ENCODE peak calls at places on chromosomes 13 and 19, in seven cellular contexts. R, U, P, F, K, J and N are unnamed samples.

GRCh38 chr19:518292-519231 is 11.3 kb downstream of the TPGS1 start:
- DNase-seq in U (no peak), J (peak; percentile 46), K (no peak), F (no peak), R (no peak), P (peak; percentile 59), N (peak; percentile 25)

GRCh38 chr13:28719656-28720055 is 886 bp upstream of the SLC46A3 start:
- DNase-seq in F (no peak), R (peak; percentile 77), K (peak; percentile 55), J (no peak), P (no peak), U (no peak), N (no peak)

GRCh38 chr13:110170020-110170790 is 136.8 kb downstream of the COL4A1 start:
- DNase-seq in P (no peak), U (no peak), F (no peak), K (no peak), R (no peak), J (no peak), N (no peak)

GRCh38 chr19:34222386-34222785 is 32.0 kb upstream of the GARRE1 start:
- DNase-seq in F (no peak), K (no peak), R (no peak), J (no peak), P (no peak), U (no peak), N (no peak)

GRCh38 chr19:9939301-9939913 is 3.1 kb upstream of the OLFM2 start:
- DNase-seq in R (no peak), J (no peak), F (no peak), K (no peak), U (no peak), P (peak; percentile 39), N (no peak)

GRCh38 chr19:17794731-17795494 is at the start of gene B3GNT3:
- DNase-seq in P (peak; percentile 20), F (no peak), J (no peak), K (peak; percentile 60), U (peak; percentile 57), R (no peak), N (peak; percentile 76)

GRCh38 chr19:39333507-39333906 is 2.3 kb downstream of the GMFG start:
- DNase-seq in F (no peak), P (no peak), J (no peak), U (no peak), K (no peak), R (no peak), N (no peak)

GRCh38 chr19:29666634-29667389 is 1.6 kb downstream of the PLEKHF1 start:
- DNase-seq in U (peak; percentile 77), K (peak; percentile 29), P (peak; percentile 81), R (no peak), F (no peak), J (no peak), N (peak; percentile 81)

GRCh38 chr13:73300718-73301425 is 242.1 kb downstream of the KLF5 start:
- DNase-seq in P (no peak), U (no peak), R (no peak), K (no peak), F (no peak), J (no peak), N (no peak)

GRCh38 chr13:95296326-95296939 is 4.8 kb downstream of the ABCC4 start:
- DNase-seq in J (no peak), U (peak; percentile 75), P (peak; percentile 51), F (peak; percentile 82), R (no peak), K (peak; percentile 14), N (peak; percentile 32)

GRCh38 chr13:104011505-104012270 is 945.5 kb upstream of the SLC10A2 start:
- DNase-seq in F (no peak), P (peak; percentile 10), J (no peak), U (no peak), R (no peak), K (no peak), N (no peak)

GRCh38 chr19:32566246-32566830 is 14.7 kb upstream of the PDCD5 start:
- DNase-seq in R (no peak), J (no peak), K (no peak), U (no peak), P (no peak), F (no peak), N (no peak)

GRCh38 chr13:110714798-110715394 is 1.4 kb downstream of the ING1 start:
- DNase-seq in R (no peak), K (no peak), F (no peak), U (peak; percentile 80), P (peak; percentile 63), J (peak; percentile 21), N (peak; percentile 76)

GRCh38 chr13:99406799-99407201 is 94.5 kb upstream of the TM9SF2 start:
- DNase-seq in R (no peak), J (no peak), P (no peak), K (no peak), U (no peak), F (no peak), N (no peak)

GRCh38 chr19:51272183-51272817 is 21.4 kb downstream of the SIGLECL1 start:
- DNase-seq in K (no peak), R (no peak), F (no peak), J (no peak), P (no peak), U (peak; percentile 52), N (no peak)

GRCh38 chr13:97749174-97749573 is 204.3 kb upstream of the IPO5 start:
- DNase-seq in K (peak; percentile 89), F (no peak), U (no peak), R (no peak), P (no peak), J (no peak), N (no peak)

GRCh38 chr13:46751811-46752635 is 44.9 kb downstream of the ESD start:
- DNase-seq in J (peak; percentile 20), R (no peak), P (no peak), K (no peak), F (no peak), U (no peak), N (no peak)

GRCh38 chr19:30664358-30665058 is 292.3 kb downstream of the ZNF536 start:
- DNase-seq in P (peak; percentile 32), J (no peak), F (peak; percentile 51), U (peak; percentile 95), K (peak; percentile 30), R (no peak), N (no peak)

GRCh38 chr19:32181356-32181920 is 164.0 kb upstream of the ZNF507 start:
- DNase-seq in U (peak; percentile 21), J (no peak), F (no peak), P (no peak), K (no peak), R (no peak), N (no peak)

GRCh38 chr13:25874907-25875306 is 176.9 kb downstream of the SHISA2 start:
- DNase-seq in K (no peak), J (peak; percentile 35), R (no peak), U (no peak), F (no peak), P (no peak), N (no peak)

GRCh38 chr13:92716749-92717148 is 509.9 kb upstream of the GPC6 start:
- DNase-seq in J (no peak), U (no peak), R (no peak), K (peak; percentile 2), P (no peak), F (no peak), N (no peak)

GRCh38 chr19:11995174-11995573 is 30.3 kb downstream of the ZNF763 start:
- DNase-seq in F (no peak), K (no peak), R (no peak), J (no peak), U (no peak), P (no peak), N (no peak)

GRCh38 chr13:77820431-77821149 is 98.0 kb downstream of the EDNRB start:
- DNase-seq in R (no peak), P (no peak), F (no peak), J (no peak), K (no peak), U (no peak), N (no peak)

DNA sequence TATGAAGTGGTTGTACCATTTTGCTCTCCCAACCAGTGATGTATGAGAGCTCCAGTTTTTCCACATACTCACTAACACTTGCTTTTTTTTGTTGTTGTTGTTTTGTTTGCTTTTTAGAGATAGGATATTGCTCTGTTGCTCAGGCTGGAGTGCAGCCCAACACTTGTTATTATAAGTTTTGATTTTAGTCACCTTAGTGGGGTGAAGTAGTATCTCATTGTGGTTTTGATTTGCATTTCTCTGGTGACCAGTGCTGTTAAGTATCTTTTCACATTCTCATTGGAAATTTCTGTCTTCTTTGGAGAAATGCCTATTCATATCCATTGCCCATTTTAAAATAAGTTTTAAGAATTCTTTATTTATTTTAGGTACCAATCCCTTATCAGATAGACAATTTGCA is 31.3 kb downstream of the CYP4F22 start:
- DNase-seq in F (no peak), K (no peak), P (no peak), U (no peak), R (no peak), J (no peak), N (no peak)
- TF ChIP-seq CTCF in F (no peak), K (no peak), P (no peak), U (no peak), R (no peak), J (no peak), N (no peak)

GRCh38 chr19:5042556-5042955 is 73.6 kb downstream of the KDM4B start:
- DNase-seq in K (no peak), F (no peak), R (no peak), U (no peak), P (no peak), J (no peak), N (no peak)
- H3K36me3 ChIP-seq in K (no peaks in the 10 kb centered on the region), F (peaks cover 26% of the 10 kb centered on the region), R (peaks cover 45% of the 10 kb centered on the region), U (peaks cover 34% of the 10 kb centered on the region), P (peaks cover 12% of the 10 kb centered on the region), J (peaks cover 3% of the 10 kb centered on the region), N (peaks cover 39% of the 10 kb centered on the region)

GRCh38 chr13:113546571-113547247 is 37.8 kb upstream of the TFDP1 start:
- DNase-seq in F (no peak), K (no peak), J (no peak), P (no peak), R (no peak), U (peak; percentile 78), N (peak; percentile 72)

GRCh38 chr13:113544071-113544891 is 40.3 kb upstream of the TFDP1 start:
- DNase-seq in P (no peak), K (no peak), J (no peak), U (peak; percentile 49), R (no peak), F (peak; percentile 87), N (peak; percentile 48)

GRCh38 chr13:113545455-113545930 is 39.1 kb upstream of the TFDP1 start:
- DNase-seq in U (peak; percentile 53), F (peak; percentile 59), R (peak; percentile 41), P (no peak), J (no peak), K (no peak), N (no peak)

GRCh38 chr13:113545931-113546516 is 38.5 kb upstream of the TFDP1 start:
- DNase-seq in J (no peak), R (no peak), F (peak; percentile 45), U (peak; percentile 55), P (no peak), K (no peak), N (peak; percentile 18)

DNA sequence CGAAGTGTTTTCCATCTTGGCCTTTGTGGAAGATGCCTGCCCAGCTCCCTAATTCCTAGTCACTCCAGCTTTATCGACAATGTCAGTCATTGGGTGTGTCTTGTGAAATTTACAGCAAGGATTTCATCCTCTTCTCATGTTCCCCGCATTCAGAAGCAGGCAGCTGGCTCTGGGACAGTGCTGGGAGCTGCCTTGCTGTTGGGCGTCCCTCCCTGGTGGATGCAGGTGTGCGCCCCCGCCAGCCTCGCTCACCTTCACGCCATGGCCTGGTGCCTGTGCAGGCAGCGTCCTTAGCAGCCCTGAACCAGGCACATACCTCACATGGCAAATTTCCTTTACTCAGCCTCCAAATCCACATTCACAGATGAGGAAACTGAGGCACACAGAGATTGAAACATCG is 39.7 kb upstream of the TFDP1 start:
- DNase-seq in U (peak; percentile 45), R (no peak), K (no peak), P (no peak), F (no peak), J (no peak), N (peak; percentile 29)
- H3K4me3 ChIP-seq in U (no peak overlapping the region), R (no peak overlapping the region), K (no peak overlapping the region), P (no peak overlapping the region), F (no peak overlapping the region), J (no peak overlapping the region), N (no peak overlapping the region)

GRCh38 chr13:53342623-53343022 is 314.0 kb downstream of the OLFM4 start:
- DNase-seq in R (no peak), P (no peak), K (no peak), J (no peak), U (no peak), F (no peak), N (no peak)
- TF ChIP-seq CTCF in R (no peak), P (no peak), K (no peak), J (no peak), U (no peak), F (no peak), N (no peak)